ENCODE peak calls at places on chromosomes 1 and 21, in seven cellular contexts. Q is iPS DF 6.9; G is dorsolateral prefrontal cortex; A is activated CD4-positive, CD25-positive, alpha-beta regulatory T cell treated with anti-CD3 and anti-CD28 coated beads, Interleukin-2, amount 50 U/mL, for 72 hours; K is activated CD4-positive, alpha-beta T cell treated with anti-CD3 and anti-CD28 coated beads, Interleukin-2, amount 10 ng/mL, durations not matched to agents 7 days and 5 days; R is astrocyte of the spinal cord; X is KBM-7. J is an unnamed sample.
A peak's percentile ranks its signal among the peaks of the same experiment; 100 is the strongest.

GRCh38 chr1:167689569-167689925 is 32.2 kb upstream of the MPZL1 start:
- DNase-seq in R (no peak), K (no peak), Q (no peak), A (no peak), G (no peak), X (no peak), J (no peak)

GRCh38 chr1:172323666-172324065 is 96.8 kb upstream of the C1orf105 start:
- DNase-seq in G (no peak), Q (no peak), R (no peak), A (no peak), X (no peak), K (no peak), J (no peak)

GRCh38 chr1:25770541-25771245 is 29.3 kb upstream of the SELENON start:
- DNase-seq in R (no peak), A (no peak), X (no peak), G (no peak), K (no peak), Q (no peak), J (no peak)

GRCh38 chr21:35697321-35697808 is 363.0 kb downstream of the SETD4 start:
- DNase-seq in G (peak; percentile 47), Q (no peak), A (no peak), X (peak; percentile 49), R (peak; percentile 48), K (no peak), J (no peak)

GRCh38 chr1:111412839-111413238 is 14.7 kb downstream of the OVGP1 start:
- DNase-seq in Q (no peak), G (no peak), K (no peak), X (no peak), R (no peak), A (no peak), J (no peak)

GRCh38 chr1:183470961-183471747 is 1.1 kb upstream of the SMG7 start:
- DNase-seq in G (peak; percentile 64), K (peak; percentile 66), X (peak; percentile 73), Q (peak; percentile 11), A (peak; percentile 73), R (peak; percentile 81), J (peak; percentile 24)

GRCh38 chr1:3903141-3904005 is 3.3 kb upstream of the C1orf174 start:
- DNase-seq in X (peak; percentile 15), Q (no peak), A (no peak), G (peak; percentile 40), R (peak; percentile 4), K (peak; percentile 27), J (no peak)

GRCh38 chr21:36567216-36567917 is 87.4 kb upstream of the CLDN14 start:
- DNase-seq in G (no peak), R (no peak), K (no peak), A (no peak), X (no peak), Q (no peak), J (no peak)

GRCh38 chr1:170205301-170205700 is 59.5 kb downstream of the NTMT2 start:
- DNase-seq in R (no peak), Q (no peak), K (no peak), A (no peak), G (no peak), X (no peak), J (no peak)

GRCh38 chr1:223741861-223742260 is 29.5 kb downstream of the CAPN2 start:
- DNase-seq in R (peak; percentile 58), K (no peak), Q (no peak), A (no peak), G (no peak), X (no peak), J (no peak)

GRCh38 chr1:45913183-45913924 is 109.9 kb downstream of the MAST2 start:
- DNase-seq in G (no peak), Q (no peak), X (no peak), K (no peak), R (peak; percentile 88), A (no peak), J (peak; percentile 67)

GRCh38 chr1:15525043-15525958 is 1.3 kb upstream of the CASP9 start:
- DNase-seq in G (no peak), A (no peak), X (no peak), K (no peak), Q (no peak), R (peak; percentile 18), J (no peak)

GRCh38 chr1:211643324-211644212 is 31.9 kb downstream of the NEK2 start:
- DNase-seq in K (peak; percentile 24), A (no peak), G (no peak), R (peak; percentile 37), X (peak; percentile 29), Q (no peak), J (no peak)

GRCh38 chr1:3503525-3503886 is 49.0 kb downstream of the ARHGEF16 start:
- DNase-seq in X (no peak), R (no peak), K (no peak), Q (no peak), A (no peak), G (no peak), J (no peak)

GRCh38 chr1:230157409-230158390 is 90.7 kb downstream of the GALNT2 start:
- DNase-seq in K (no peak), G (no peak), X (no peak), R (peak; percentile 18), A (no peak), Q (no peak), J (no peak)

GRCh38 chr1:230581446-230582079 is 60.7 kb upstream of the COG2 start:
- DNase-seq in G (no peak), R (no peak), Q (no peak), X (peak; percentile 11), K (no peak), A (no peak), J (no peak)

GRCh38 chr1:7899741-7900140 is 40.9 kb downstream of the TNFRSF9 start:
- DNase-seq in G (no peak), K (no peak), R (peak; percentile 56), A (no peak), Q (no peak), X (peak; percentile 77), J (no peak)

GRCh38 chr1:29849038-29849750 is 612.9 kb downstream of the PTPRU start:
- DNase-seq in R (peak; percentile 10), K (peak; percentile 59), G (no peak), Q (peak; percentile 57), X (peak; percentile 43), A (no peak), J (no peak)

GRCh38 chr1:31750858-31751638 is 13.1 kb downstream of the ADGRB2 start:
- DNase-seq in K (peak; percentile 20), R (peak; percentile 66), G (no peak), X (peak; percentile 55), A (no peak), Q (no peak), J (peak; percentile 27)

GRCh38 chr21:45391743-45392079 is 13.3 kb upstream of the COL18A1 start:
- DNase-seq in A (no peak), Q (no peak), G (no peak), X (no peak), R (no peak), K (no peak), J (no peak)

GRCh38 chr1:224548676-224549075 is 67.4 kb upstream of the CNIH3 start:
- DNase-seq in X (no peak), R (no peak), A (no peak), K (no peak), G (no peak), Q (no peak), J (no peak)

GRCh38 chr1:225973158-225973557 is 26.0 kb downstream of the SDE2 start:
- DNase-seq in G (no peak), Q (no peak), A (no peak), R (no peak), K (no peak), X (no peak), J (no peak)

GRCh38 chr1:100538935-100539835 is 1.2 kb downstream of the GPR88 start:
- DNase-seq in K (peak; percentile 29), A (peak; percentile 43), R (no peak), Q (no peak), G (no peak), X (peak; percentile 58), J (no peak)

J was measured in AG04450.